ENCODE peak calls at places on chromosome X, in ten cellular contexts. One of them, this sample, is unnamed.

GRCh38 chrX:41922694-41923171 is 621 bp downstream of the CASK start:
- DNase-seq in HT-29: peak; percentile 2
- DNase-seq in type B pancreatic cell: peak; percentile 71
- DNase-seq in activated B cell treated with CpG ODN at 0.5 μM for 24 hours: peak; percentile 19
- DNase-seq in left ventricle myocardium superior: peak; percentile 48
- DNase-seq in renal cortical epithelial cell: no peak
- DNase-seq in activated CD4-positive, alpha-beta T cell treated with anti-CD3 and anti-CD28 coated beads for 24 hours: no peak
- DNase-seq in NCI-H2081: peak; percentile 31
- DNase-seq in A549: peak; percentile 17
- DNase-seq in activated gamma-delta T cell treated with Interleukin-2 at 50 U/mL for 16 hours: peak; percentile 21
- DNase-seq in this sample: peak; percentile 47

GRCh38 chrX:108245462-108245861 is 153.9 kb downstream of the ATG4A start:
- DNase-seq in left ventricle myocardium superior: no peak
- DNase-seq in activated CD4-positive, alpha-beta T cell treated with anti-CD3 and anti-CD28 coated beads for 24 hours: no peak
- DNase-seq in A549: no peak
- DNase-seq in NCI-H2081: no peak
- DNase-seq in activated gamma-delta T cell treated with Interleukin-2 at 50 U/mL for 16 hours: no peak
- DNase-seq in HT-29: peak; percentile 13
- DNase-seq in activated B cell treated with CpG ODN at 0.5 μM for 24 hours: no peak
- DNase-seq in type B pancreatic cell: no peak
- DNase-seq in renal cortical epithelial cell: no peak
- DNase-seq in this sample: no peak

GRCh38 chrX:46912098-46912672 is at the start of gene JADE3:
- DNase-seq in activated CD4-positive, alpha-beta T cell treated with anti-CD3 and anti-CD28 coated beads for 24 hours: no peak
- DNase-seq in left ventricle myocardium superior: peak; percentile 86
- DNase-seq in type B pancreatic cell: peak; percentile 78
- DNase-seq in NCI-H2081: peak; percentile 84
- DNase-seq in HT-29: peak; percentile 78
- DNase-seq in A549: peak; percentile 61
- DNase-seq in renal cortical epithelial cell: peak; percentile 50
- DNase-seq in activated gamma-delta T cell treated with Interleukin-2 at 50 U/mL for 16 hours: no peak
- DNase-seq in activated B cell treated with CpG ODN at 0.5 μM for 24 hours: peak; percentile 56
- DNase-seq in this sample: peak; percentile 83

GRCh38 chrX:15441464-15441863 is 51.7 kb downstream of the PIR start:
- DNase-seq in A549: no peak
- DNase-seq in activated B cell treated with CpG ODN at 0.5 μM for 24 hours: no peak
- DNase-seq in NCI-H2081: no peak
- DNase-seq in activated CD4-positive, alpha-beta T cell treated with anti-CD3 and anti-CD28 coated beads for 24 hours: no peak
- DNase-seq in renal cortical epithelial cell: no peak
- DNase-seq in HT-29: no peak
- DNase-seq in left ventricle myocardium superior: no peak
- DNase-seq in type B pancreatic cell: no peak
- DNase-seq in activated gamma-delta T cell treated with Interleukin-2 at 50 U/mL for 16 hours: no peak
- DNase-seq in this sample: no peak

GRCh38 chrX:146243071-146243470 is 425.4 kb downstream of the SLITRK2 start:
- DNase-seq in type B pancreatic cell: no peak
- DNase-seq in activated B cell treated with CpG ODN at 0.5 μM for 24 hours: no peak
- DNase-seq in HT-29: no peak
- DNase-seq in A549: no peak
- DNase-seq in renal cortical epithelial cell: peak; percentile 32
- DNase-seq in activated CD4-positive, alpha-beta T cell treated with anti-CD3 and anti-CD28 coated beads for 24 hours: no peak
- DNase-seq in NCI-H2081: no peak
- DNase-seq in activated gamma-delta T cell treated with Interleukin-2 at 50 U/mL for 16 hours: no peak
- DNase-seq in left ventricle myocardium superior: no peak
- DNase-seq in this sample: no peak

GRCh38 chrX:121455890-121456289 is 408.5 kb downstream of the GLUD2 start:
- DNase-seq in renal cortical epithelial cell: no peak
- DNase-seq in left ventricle myocardium superior: no peak
- DNase-seq in activated CD4-positive, alpha-beta T cell treated with anti-CD3 and anti-CD28 coated beads for 24 hours: no peak
- DNase-seq in HT-29: no peak
- DNase-seq in type B pancreatic cell: no peak
- DNase-seq in activated B cell treated with CpG ODN at 0.5 μM for 24 hours: no peak
- DNase-seq in NCI-H2081: no peak
- DNase-seq in A549: no peak
- DNase-seq in activated gamma-delta T cell treated with Interleukin-2 at 50 U/mL for 16 hours: no peak
- DNase-seq in this sample: no peak

GRCh38 chrX:94742772-94743171 is 1068.8 kb downstream of the FAM133A start:
- DNase-seq in HT-29: no peak
- DNase-seq in activated gamma-delta T cell treated with Interleukin-2 at 50 U/mL for 16 hours: no peak
- DNase-seq in left ventricle myocardium superior: no peak
- DNase-seq in type B pancreatic cell: no peak
- DNase-seq in NCI-H2081: no peak
- DNase-seq in activated B cell treated with CpG ODN at 0.5 μM for 24 hours: no peak
- DNase-seq in A549: no peak
- DNase-seq in activated CD4-positive, alpha-beta T cell treated with anti-CD3 and anti-CD28 coated beads for 24 hours: no peak
- DNase-seq in renal cortical epithelial cell: no peak
- DNase-seq in this sample: no peak

GRCh38 chrX:28854637-28855036 is 267.4 kb downstream of the IL1RAPL1 start:
- DNase-seq in left ventricle myocardium superior: no peak
- DNase-seq in activated B cell treated with CpG ODN at 0.5 μM for 24 hours: no peak
- DNase-seq in activated gamma-delta T cell treated with Interleukin-2 at 50 U/mL for 16 hours: no peak
- DNase-seq in HT-29: no peak
- DNase-seq in type B pancreatic cell: no peak
- DNase-seq in A549: no peak
- DNase-seq in renal cortical epithelial cell: no peak
- DNase-seq in NCI-H2081: no peak
- DNase-seq in activated CD4-positive, alpha-beta T cell treated with anti-CD3 and anti-CD28 coated beads for 24 hours: no peak
- DNase-seq in this sample: no peak

GRCh38 chrX:136725446-136726104 is 55.2 kb downstream of the ARHGEF6 start:
- DNase-seq in left ventricle myocardium superior: no peak
- DNase-seq in renal cortical epithelial cell: peak; percentile 52
- DNase-seq in activated gamma-delta T cell treated with Interleukin-2 at 50 U/mL for 16 hours: no peak
- DNase-seq in type B pancreatic cell: no peak
- DNase-seq in activated B cell treated with CpG ODN at 0.5 μM for 24 hours: no peak
- DNase-seq in A549: no peak
- DNase-seq in activated CD4-positive, alpha-beta T cell treated with anti-CD3 and anti-CD28 coated beads for 24 hours: no peak
- DNase-seq in NCI-H2081: no peak
- DNase-seq in HT-29: peak; percentile 9
- DNase-seq in this sample: no peak

GRCh38 chrX:52355108-52355507 is 13.7 kb upstream of the XAGE2 start:
- DNase-seq in activated gamma-delta T cell treated with Interleukin-2 at 50 U/mL for 16 hours: no peak
- DNase-seq in left ventricle myocardium superior: no peak
- DNase-seq in activated B cell treated with CpG ODN at 0.5 μM for 24 hours: no peak
- DNase-seq in NCI-H2081: no peak
- DNase-seq in A549: no peak
- DNase-seq in type B pancreatic cell: no peak
- DNase-seq in HT-29: no peak
- DNase-seq in activated CD4-positive, alpha-beta T cell treated with anti-CD3 and anti-CD28 coated beads for 24 hours: no peak
- DNase-seq in renal cortical epithelial cell: no peak
- DNase-seq in this sample: no peak

GRCh38 chrX:6644411-6644810 is 109.5 kb upstream of the VCX3A start:
- DNase-seq in renal cortical epithelial cell: peak; percentile 0
- DNase-seq in activated CD4-positive, alpha-beta T cell treated with anti-CD3 and anti-CD28 coated beads for 24 hours: no peak
- DNase-seq in type B pancreatic cell: no peak
- DNase-seq in NCI-H2081: no peak
- DNase-seq in activated gamma-delta T cell treated with Interleukin-2 at 50 U/mL for 16 hours: no peak
- DNase-seq in left ventricle myocardium superior: no peak
- DNase-seq in activated B cell treated with CpG ODN at 0.5 μM for 24 hours: no peak
- DNase-seq in HT-29: peak; percentile 41
- DNase-seq in A549: no peak
- DNase-seq in this sample: no peak

GRCh38 chrX:16700734-16701133 is 11.7 kb downstream of the CTPS2 start:
- DNase-seq in type B pancreatic cell: no peak
- DNase-seq in A549: no peak
- DNase-seq in renal cortical epithelial cell: no peak
- DNase-seq in activated B cell treated with CpG ODN at 0.5 μM for 24 hours: no peak
- DNase-seq in NCI-H2081: no peak
- DNase-seq in activated CD4-positive, alpha-beta T cell treated with anti-CD3 and anti-CD28 coated beads for 24 hours: no peak
- DNase-seq in left ventricle myocardium superior: no peak
- DNase-seq in HT-29: no peak
- DNase-seq in activated gamma-delta T cell treated with Interleukin-2 at 50 U/mL for 16 hours: no peak
- DNase-seq in this sample: no peak

GRCh38 chrX:71976753-71977152 is 66.1 kb downstream of the NHSL2 start:
- DNase-seq in HT-29: no peak
- DNase-seq in activated CD4-positive, alpha-beta T cell treated with anti-CD3 and anti-CD28 coated beads for 24 hours: no peak
- DNase-seq in type B pancreatic cell: no peak
- DNase-seq in NCI-H2081: no peak
- DNase-seq in A549: no peak
- DNase-seq in left ventricle myocardium superior: no peak
- DNase-seq in renal cortical epithelial cell: peak; percentile 87
- DNase-seq in activated B cell treated with CpG ODN at 0.5 μM for 24 hours: no peak
- DNase-seq in activated gamma-delta T cell treated with Interleukin-2 at 50 U/mL for 16 hours: no peak
- DNase-seq in this sample: no peak

GRCh38 chrX:69615323-69615722 is 590 bp upstream of the EDA start:
- DNase-seq in renal cortical epithelial cell: no peak
- DNase-seq in activated CD4-positive, alpha-beta T cell treated with anti-CD3 and anti-CD28 coated beads for 24 hours: no peak
- DNase-seq in A549: no peak
- DNase-seq in activated gamma-delta T cell treated with Interleukin-2 at 50 U/mL for 16 hours: no peak
- DNase-seq in type B pancreatic cell: no peak
- DNase-seq in activated B cell treated with CpG ODN at 0.5 μM for 24 hours: no peak
- DNase-seq in HT-29: no peak
- DNase-seq in NCI-H2081: no peak
- DNase-seq in left ventricle myocardium superior: no peak
- DNase-seq in this sample: no peak

This sample was measured in lower lobe of right lung.